ENCODE peak calls at places on chromosome 21, in ten cellular contexts. X is AG09309, L is kidney epithelial cell, Z is mammary epithelial cell, O is endothelial cell, H is HFF-Myc, V is kidney, C is GM12865, M is brain microvascular endothelial cell, J is heart right ventricle. N is an unnamed sample.
A peak's percentile ranks its signal among the peaks of the same experiment; 100 is the strongest.

GRCh38 chr21:21101911-21102310 is 103.7 kb downstream of the NCAM2 start:
- DNase-seq in X (no peak), L (no peak), Z (no peak), O (peak; percentile 35), H (no peak), V (no peak), C (peak; percentile 1), M (peak; percentile 2), J (no peak), N (no peak)

GRCh38 chr21:40047993-40048730 is 180.9 kb downstream of the PCP4 start:
- DNase-seq in X (no peak), L (no peak), Z (peak; percentile 20), O (no peak), H (no peak), V (no peak), C (no peak), M (no peak), J (no peak), N (no peak)

GRCh38 chr21:39612233-39613028 is at the start of gene B3GALT5:
- DNase-seq in X (no peak), L (no peak), Z (no peak), O (peak; percentile 72), H (no peak), V (no peak), C (no peak), M (no peak), J (no peak), N (no peak)

GRCh38 chr21:17798796-17799195 is 20.4 kb downstream of the C21orf91 start:
- DNase-seq in X (no peak), L (no peak), Z (no peak), O (no peak), H (no peak), V (no peak), C (no peak), M (no peak), J (no peak), N (no peak)

GRCh38 chr21:29130234-29130993 is at the start of gene MAP3K7CL:
- DNase-seq in X (peak; percentile 99), L (peak; percentile 99), Z (peak; percentile 94), O (no peak), H (peak; percentile 77), V (peak; percentile 87), C (no peak), M (peak; percentile 100), J (peak; percentile 61), N (no peak)

GRCh38 chr21:25342811-25343210 is 264.5 kb downstream of the MRPL39 start:
- DNase-seq in X (peak; percentile 28), L (no peak), Z (no peak), O (no peak), H (no peak), V (no peak), C (no peak), M (no peak), J (no peak), N (no peak)

GRCh38 chr21:15319727-15320126 is 254.9 kb upstream of the NRIP1 start:
- DNase-seq in X (no peak), L (no peak), Z (no peak), O (no peak), H (no peak), V (no peak), C (no peak), M (no peak), J (no peak), N (no peak)

GRCh38 chr21:46560568-46561447 is 44.1 kb downstream of the S100B start:
- DNase-seq in X (no peak), L (no peak), Z (no peak), O (no peak), H (no peak), V (no peak), C (no peak), M (no peak), J (no peak), N (no peak)

GRCh38 chr21:35027558-35028450 is 21.3 kb downstream of the RUNX1 start:
- DNase-seq in X (no peak), L (no peak), Z (no peak), O (no peak), H (no peak), V (no peak), C (no peak), M (no peak), J (no peak), N (no peak)

GRCh38 chr21:35025206-35026152 is 23.6 kb downstream of the RUNX1 start:
- DNase-seq in X (no peak), L (no peak), Z (no peak), O (no peak), H (no peak), V (no peak), C (no peak), M (no peak), J (no peak), N (no peak)

GRCh38 chr21:35028451-35028757 is 20.7 kb downstream of the RUNX1 start:
- DNase-seq in X (no peak), L (no peak), Z (no peak), O (no peak), H (no peak), V (no peak), C (no peak), M (no peak), J (no peak), N (no peak)

GRCh38 chr21:35026153-35026499 is 23.0 kb downstream of the RUNX1 start:
- DNase-seq in X (no peak), L (no peak), Z (no peak), O (no peak), H (no peak), V (no peak), C (no peak), M (no peak), J (no peak), N (no peak)

DNA sequence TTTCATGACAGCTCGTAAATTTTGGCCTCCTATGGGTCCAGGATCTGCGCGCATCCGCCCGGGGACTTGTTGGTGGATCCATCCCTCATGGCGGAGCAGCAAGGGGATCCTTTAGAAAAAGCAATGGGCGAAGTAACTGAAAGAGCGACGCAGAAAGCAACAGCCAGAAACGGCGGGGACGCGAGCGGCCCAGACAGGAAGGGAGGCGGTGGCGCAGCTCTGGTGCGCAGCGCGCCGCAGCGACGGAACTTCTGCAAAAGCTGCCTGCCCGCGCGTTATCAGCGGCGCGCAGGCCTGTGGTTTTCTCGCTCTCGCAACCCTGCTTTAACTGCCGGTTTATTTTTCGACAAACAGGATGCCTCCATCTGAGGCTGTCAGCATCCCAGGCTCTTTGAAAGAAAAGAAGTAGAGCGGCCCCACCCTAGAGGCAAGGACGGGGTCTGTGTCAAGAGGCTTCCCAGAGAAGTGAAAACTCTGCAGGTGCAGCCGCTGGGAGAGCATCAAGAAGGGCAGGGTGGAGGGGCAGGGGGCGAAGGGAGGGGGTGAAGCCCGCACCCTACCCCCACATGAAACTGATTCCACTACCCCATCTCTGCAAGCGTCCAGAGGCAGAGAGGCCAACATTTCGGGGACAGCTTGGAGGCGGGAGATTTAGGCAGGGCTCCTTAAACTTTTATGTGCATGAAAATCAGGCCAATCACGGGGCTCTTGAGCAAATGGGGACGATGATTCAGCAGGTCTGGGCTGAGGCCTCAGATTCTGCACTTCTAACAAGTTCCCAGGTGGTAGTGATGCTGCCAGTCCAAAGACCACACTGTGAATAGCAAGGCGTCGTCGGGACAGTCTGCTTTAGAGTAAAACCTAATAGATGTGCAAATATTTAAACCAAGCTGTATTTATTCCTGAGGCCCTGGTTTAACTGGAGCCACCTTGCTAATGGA is 22.2 kb downstream of the RUNX1 start:
- DNase-seq in X (no peak), L (no peak), Z (no peak), O (peak; percentile 75), H (no peak), V (peak; percentile 86), C (peak; percentile 74), M (peak; percentile 62), J (peak; percentile 42), N (peak; percentile 75)
- TF ChIP-seq CTCF in X (no peak), L (no peak), Z (no peak), O (no peak), H (no peak), V (no peak), C (no peak), M (no peak), J (no peak), N (peak; percentile 4)

GRCh38 chr21:31988492-31989285 is 115.9 kb downstream of the HUNK start:
- DNase-seq in X (no peak), L (no peak), Z (no peak), O (no peak), H (no peak), V (no peak), C (no peak), M (no peak), J (no peak), N (no peak)

GRCh38 chr21:31987696-31988095 is 114.9 kb downstream of the HUNK start:
- DNase-seq in X (no peak), L (no peak), Z (no peak), O (no peak), H (no peak), V (no peak), C (no peak), M (no peak), J (no peak), N (no peak)

GRCh38 chr21:31993826-31994791 is 121.3 kb downstream of the HUNK start:
- DNase-seq in X (no peak), L (no peak), Z (no peak), O (no peak), H (no peak), V (no peak), C (no peak), M (no peak), J (no peak), N (no peak)

GRCh38 chr21:31992391-31992790 is 119.6 kb downstream of the HUNK start:
- DNase-seq in X (no peak), L (no peak), Z (no peak), O (no peak), H (no peak), V (no peak), C (no peak), M (no peak), J (no peak), N (no peak)

DNA sequence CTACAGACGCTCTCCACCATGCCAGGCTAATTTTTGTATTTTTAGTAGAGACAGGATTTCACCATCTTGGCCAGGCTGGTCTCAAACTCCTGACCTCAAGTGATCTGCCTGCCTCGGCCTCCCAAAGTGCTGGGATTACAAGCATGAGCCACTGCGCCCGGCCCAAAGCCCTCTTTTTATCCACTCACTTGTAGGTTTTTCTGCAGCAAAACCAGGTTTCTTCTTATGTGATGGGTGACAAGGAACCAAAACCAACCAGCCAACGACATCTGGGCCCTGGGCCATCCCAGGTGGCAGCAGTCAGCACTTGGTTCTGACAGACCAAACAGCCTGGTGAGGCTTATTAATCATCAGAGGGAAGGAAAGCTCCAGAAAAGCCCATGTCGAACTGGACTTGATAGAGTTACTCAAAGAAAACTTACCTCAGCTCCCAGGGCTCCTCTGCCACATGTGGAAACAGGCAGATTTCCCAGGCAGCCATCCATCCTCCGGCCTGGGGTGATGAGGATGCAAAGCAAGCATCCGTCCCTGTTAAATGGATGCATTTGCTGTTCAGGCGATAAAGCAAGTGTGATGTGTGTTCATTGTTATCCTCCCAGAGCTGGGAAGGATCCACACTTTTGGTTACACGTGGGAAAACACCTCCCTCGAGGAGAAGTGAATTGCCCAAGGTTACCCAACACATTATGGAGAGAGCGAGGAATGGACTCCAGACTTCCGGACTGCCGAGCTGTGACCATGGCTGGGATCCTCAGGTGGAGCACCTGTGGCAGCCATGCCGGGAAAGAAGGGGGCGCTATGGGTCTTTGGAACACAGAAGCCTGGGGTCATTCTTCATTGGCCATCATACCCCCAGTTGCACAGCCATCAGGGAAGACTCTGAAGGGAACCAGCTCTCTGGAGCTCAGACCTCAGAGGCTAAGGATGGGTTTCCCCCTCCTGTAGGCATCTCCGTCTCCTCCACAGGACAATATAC is 118.8 kb downstream of the HUNK start:
- DNase-seq in X (no peak), L (no peak), Z (no peak), O (peak; percentile 45), H (no peak), V (no peak), C (no peak), M (no peak), J (no peak), N (no peak)
- TF ChIP-seq CTCF in X (no peak), L (no peak), Z (no peak), O (no peak), H (peak; percentile 12), V (no peak), C (no peak), M (no peak), J (no peak), N (no peak)

GRCh38 chr21:45542242-45542666 is at the start of gene SLC19A1:
- DNase-seq in X (no peak), L (no peak), Z (peak; percentile 22), O (peak; percentile 78), H (no peak), V (peak; percentile 87), C (peak; percentile 82), M (no peak), J (peak; percentile 46), N (peak; percentile 97)
- TF ChIP-seq CTCF in X (peak; percentile 32), L (no peak), Z (peak; percentile 39), O (no peak), H (peak; percentile 10), V (peak; percentile 63), C (peak; percentile 39), M (peak; percentile 23), J (peak; percentile 20), N (peak; percentile 36)

DNA sequence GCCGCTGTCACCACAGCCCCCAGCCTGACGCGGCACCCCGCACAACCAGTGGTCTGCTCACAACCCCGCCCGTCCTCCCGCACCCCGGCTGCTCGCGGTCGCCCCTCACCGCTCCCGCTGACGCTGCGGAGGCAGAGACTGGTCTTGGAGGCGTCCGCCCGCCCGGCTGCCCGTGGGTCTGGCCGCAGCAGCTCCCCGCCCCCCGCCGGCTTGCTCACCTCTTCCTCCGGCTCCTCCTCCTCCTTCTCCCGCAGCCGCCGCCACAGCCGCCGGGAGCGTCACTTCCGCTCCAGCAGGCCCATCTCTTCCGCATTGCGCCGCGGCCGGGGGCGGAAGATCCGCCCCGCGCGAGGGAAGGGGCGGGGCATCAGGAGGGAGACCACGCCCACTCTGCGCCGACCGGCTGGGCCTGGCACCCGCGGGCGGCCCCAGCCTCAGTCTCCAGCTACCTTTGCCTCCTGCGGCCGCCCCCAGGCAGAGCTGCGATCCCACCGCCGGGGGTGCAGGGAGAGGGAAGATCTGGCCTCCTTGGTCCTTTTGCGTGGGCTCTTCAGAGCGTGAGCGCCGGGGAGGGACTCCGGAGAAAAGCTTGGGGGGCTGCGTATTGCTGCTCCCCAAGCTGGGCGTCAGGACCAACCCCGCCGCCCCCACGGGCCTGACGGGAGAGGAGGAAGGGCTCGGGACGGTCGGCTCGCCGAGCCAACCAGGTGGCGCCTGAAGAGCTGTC is at the start of gene SYNJ1:
- DNase-seq in X (peak; percentile 62), L (peak; percentile 72), Z (peak; percentile 94), O (peak; percentile 97), H (peak; percentile 59), V (peak; percentile 99), C (peak; percentile 97), M (peak; percentile 90), J (peak; percentile 95), N (peak; percentile 98)
- TF ChIP-seq CTCF in X (no peak), L (no peak), Z (no peak), O (no peak), H (no peak), V (no peak), C (no peak), M (no peak), J (no peak), N (no peak)